ENCODE peak calls at places on chromosomes 12 and 14, in nine cellular contexts. S is K562, I is transverse colon, O is Panc1, Q is stomach, V is GM12878, T is spleen, L is HL-60, M is endothelial cell of umbilical vein. J is an unnamed sample.

GRCh38 chr12:21607701-21608100 is 3.1 kb upstream of the GYS2 start:
- DNase-seq in L (no peak), S (no peak), M (peak; percentile 42), O (no peak), I (no peak), V (no peak), T (no peak), Q (no peak), J (no peak)

GRCh38 chr12:6539276-6540134 is 5.2 kb downstream of the GAPDH start:
- DNase-seq in T (no peak), L (no peak), I (no peak), M (no peak), Q (no peak), V (no peak), S (peak; percentile 57), O (no peak), J (no peak)

GRCh38 chr14:66979083-66979974 is 209.9 kb upstream of the GARIN2 start:
- DNase-seq in M (no peak), Q (no peak), L (no peak), S (no peak), T (no peak), O (no peak), V (no peak), I (no peak), J (no peak)

GRCh38 chr12:88411689-88412088 is 168.6 kb downstream of the KITLG start:
- DNase-seq in Q (no peak), S (no peak), M (no peak), V (no peak), O (no peak), T (no peak), L (no peak), I (no peak), J (no peak)

GRCh38 chr14:76261371-76261811 is 109.7 kb downstream of the GPATCH2L start:
- DNase-seq in V (no peak), O (no peak), Q (no peak), L (no peak), I (no peak), T (no peak), S (peak; percentile 27), M (no peak), J (no peak)

GRCh38 chr12:7083125-7083524 is 9.1 kb downstream of the C1R start:
- DNase-seq in Q (no peak), T (no peak), O (no peak), M (no peak), I (no peak), V (no peak), S (no peak), L (no peak), J (no peak)

GRCh38 chr12:92778525-92778924 is 75.7 kb downstream of the PLEKHG7 start:
- DNase-seq in M (peak; percentile 95), V (no peak), O (no peak), S (no peak), L (no peak), I (no peak), T (no peak), Q (no peak), J (no peak)

GRCh38 chr12:120468271-120468845 is 1.2 kb downstream of the SRSF9 start:
- DNase-seq in V (no peak), M (no peak), S (peak; percentile 58), I (peak; percentile 43), L (no peak), Q (peak; percentile 44), T (peak; percentile 82), O (no peak), J (peak; percentile 66)

GRCh38 chr12:106269150-106269771 is 21.4 kb upstream of the CKAP4 start:
- DNase-seq in I (no peak), M (no peak), O (no peak), Q (no peak), L (no peak), T (no peak), V (no peak), S (peak; percentile 57), J (no peak)

GRCh38 chr12:66662729-66663128 is 16.1 kb downstream of the GRIP1 start:
- DNase-seq in I (no peak), L (no peak), S (no peak), M (peak; percentile 91), O (no peak), T (no peak), Q (no peak), V (no peak), J (no peak)

GRCh38 chr12:130014485-130014807 is 110.6 kb upstream of the TMEM132D start:
- DNase-seq in L (no peak), T (no peak), Q (no peak), M (no peak), O (no peak), I (no peak), S (no peak), V (no peak), J (no peak)

GRCh38 chr14:29650554-29651269 is 276.9 kb downstream of the PRKD1 start:
- DNase-seq in T (no peak), O (no peak), S (peak; percentile 74), I (no peak), V (no peak), L (no peak), Q (no peak), M (no peak), J (no peak)

GRCh38 chr12:133203344-133204263 is 22.3 kb downstream of the ZNF268 start:
- DNase-seq in Q (no peak), V (no peak), I (no peak), O (no peak), L (no peak), T (no peak), S (no peak), M (no peak), J (no peak)

GRCh38 chr12:105256921-105257320 is 20.9 kb upstream of the APPL2 start:
- DNase-seq in V (no peak), I (no peak), Q (no peak), T (no peak), O (no peak), M (no peak), L (no peak), S (no peak), J (no peak)

GRCh38 chr12:93040367-93040766 is 111.3 kb upstream of the EEA1 start:
- DNase-seq in O (no peak), S (no peak), I (no peak), Q (no peak), V (no peak), M (no peak), L (no peak), T (no peak), J (no peak)

GRCh38 chr14:59251811-59252771 is 63.6 kb downstream of the DAAM1 start:
- DNase-seq in O (no peak), I (no peak), V (no peak), M (no peak), S (no peak), L (no peak), T (no peak), Q (no peak), J (no peak)

DNA sequence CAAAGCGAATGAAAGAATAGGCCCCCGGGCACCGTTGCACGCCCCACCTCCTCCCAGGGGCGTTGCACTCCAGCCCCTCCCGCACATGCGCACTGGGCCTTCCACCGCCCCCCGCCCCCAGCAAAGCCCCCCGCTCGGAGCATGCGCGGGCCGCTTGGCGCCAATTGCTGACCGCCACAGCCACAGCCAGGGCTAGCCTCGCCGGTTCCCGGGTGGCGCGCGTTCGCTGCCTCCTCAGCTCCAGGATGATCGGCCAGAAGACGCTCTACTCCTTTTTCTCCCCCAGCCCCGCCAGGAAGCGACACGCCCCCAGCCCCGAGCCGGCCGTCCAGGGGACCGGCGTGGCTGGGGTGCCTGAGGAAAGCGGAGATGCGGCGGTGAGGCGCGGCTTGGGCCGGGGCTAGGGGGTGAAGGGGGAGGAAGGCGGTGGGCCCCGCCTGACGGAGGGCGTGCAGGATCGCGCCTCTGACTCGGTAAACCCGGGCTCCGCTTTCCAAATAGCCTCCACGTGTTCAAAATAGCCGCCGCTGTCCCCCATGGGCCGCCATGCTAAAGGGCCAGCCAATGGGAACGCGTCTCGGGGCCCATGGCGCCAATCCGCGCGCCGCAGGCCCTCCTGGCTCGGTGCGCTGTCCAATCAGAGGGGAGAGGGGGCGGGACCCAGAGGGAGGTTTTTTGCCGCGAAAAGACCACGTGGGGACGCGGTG is at the start of gene UNG:
- DNase-seq in M (peak; percentile 95), I (peak; percentile 98), O (peak; percentile 64), V (peak; percentile 72), Q (peak; percentile 98), S (peak; percentile 96), T (peak; percentile 98), L (peak; percentile 86), J (peak; percentile 98)
- TF ChIP-seq POLR2AphosphoS5 in M (no peak), I (no peak), O (peak; percentile 59), V (no peak), Q (no peak), S (peak; percentile 45), T (no peak), L (peak; percentile 66), J (no peak)

GRCh38 chr14:90569201-90569600 is 172.4 kb downstream of the CALM1 start:
- DNase-seq in Q (no peak), I (no peak), M (no peak), O (no peak), L (no peak), T (no peak), V (no peak), S (no peak), J (no peak)

GRCh38 chr14:90572461-90573150 is 175.8 kb downstream of the CALM1 start:
- DNase-seq in O (no peak), M (no peak), I (no peak), L (no peak), V (no peak), T (no peak), Q (no peak), S (no peak), J (no peak)

GRCh38 chr14:90569606-90570462 is 173.0 kb downstream of the CALM1 start:
- DNase-seq in O (no peak), S (no peak), I (no peak), Q (no peak), M (no peak), T (peak; percentile 73), L (no peak), V (no peak), J (no peak)

GRCh38 chr14:90570463-90570860 is 173.6 kb downstream of the CALM1 start:
- DNase-seq in O (no peak), M (no peak), S (no peak), Q (no peak), T (peak; percentile 34), V (no peak), L (peak; percentile 6), I (no peak), J (no peak)

GRCh38 chr14:90571149-90571548 is 174.3 kb downstream of the CALM1 start:
- DNase-seq in S (no peak), T (no peak), V (no peak), O (no peak), L (no peak), I (no peak), Q (no peak), M (no peak), J (no peak)
- TF ChIP-seq CTCF in S (no peak), T (no peak), V (no peak), O (no peak), L (no peak), I (no peak), Q (no peak), M (no peak), J (no peak)

GRCh38 chr12:128652136-128652751 is 171.5 kb downstream of the SLC15A4 start:
- DNase-seq in M (no peak), Q (no peak), L (no peak), V (no peak), S (no peak), O (no peak), I (no peak), T (no peak), J (no peak)
- TF ChIP-seq POLR2AphosphoS5 in M (no peak), Q (no peak), L (no peak), V (no peak), S (no peak), O (no peak), I (no peak), T (no peak), J (no peak)

GRCh38 chr12:95718772-95719171 is 71.8 kb downstream of the NTN4 start:
- DNase-seq in Q (no peak), T (no peak), V (no peak), S (no peak), M (no peak), I (no peak), L (no peak), O (no peak), J (no peak)
- TF ChIP-seq CTCF in Q (no peak), T (no peak), V (no peak), S (no peak), M (no peak), I (no peak), L (no peak), O (no peak), J (no peak)